ENCODE peak calls at places on chromosomes 16 and 17, in ten cellular contexts. Q is psoas muscle, R is cardiac muscle cell, T is foreskin fibroblast, M is PC-3, K is mucosa of descending colon, G is AG10803, X is AG09319, P is RWPE1, J is astrocyte of the cerebellum. W is an unnamed sample.

GRCh38 chr16:31078597-31079341 is 4.5 kb downstream of the ZNF646 start:
- DNase-seq in Q (peak), R (no peak), T (no peak), M (no peak), K (no peak), G (no peak), X (no peak), P (no peak), J (no peak), W (no peak)

GRCh38 chr17:62713096-62713870 is 85.8 kb downstream of the MRC2 start:
- DNase-seq in Q (no peak), R (no peak), T (no peak), M (no peak), K (no peak), G (no peak), X (no peak), P (no peak), J (no peak), W (no peak)

GRCh38 chr16:85982563-85982939 is 83.6 kb downstream of the IRF8 start:
- DNase-seq in Q (peak), R (no peak), T (no peak), M (no peak), K (peak), G (no peak), X (no peak), P (no peak), J (no peak), W (no peak)

GRCh38 chr17:2215616-2216364 is 87.8 kb downstream of the SMG6 start:
- DNase-seq in Q (peak), R (peak), T (peak), M (no peak), K (peak), G (peak), X (peak), P (no peak), J (peak), W (peak)

GRCh38 chr16:11359370-11359769 is 14.1 kb downstream of the RMI2 start:
- DNase-seq in Q (no peak), R (no peak), T (peak), M (peak), K (no peak), G (peak), X (no peak), P (peak), J (no peak), W (no peak)

GRCh38 chr17:6576038-6576437 is 19.7 kb upstream of the PITPNM3 start:
- DNase-seq in Q (no peak), R (no peak), T (no peak), M (no peak), K (no peak), G (no peak), X (no peak), P (no peak), J (no peak), W (no peak)

GRCh38 chr17:29149431-29150064 is 30.6 kb downstream of the MYO18A start:
- DNase-seq in Q (peak), R (no peak), T (no peak), M (no peak), K (peak), G (no peak), X (no peak), P (no peak), J (no peak), W (no peak)

GRCh38 chr16:2428051-2428786 is 1.0 kb upstream of the CCNF start:
- DNase-seq in Q (no peak), R (peak), T (peak), M (peak), K (peak), G (no peak), X (no peak), P (peak), J (no peak), W (peak)

GRCh38 chr17:42937712-42938596 is 26.3 kb downstream of the AARSD1 start:
- DNase-seq in Q (no peak), R (peak), T (peak), M (peak), K (peak), G (peak), X (no peak), P (peak), J (peak), W (peak)

GRCh38 chr17:12627177-12627629 is 38.5 kb upstream of the MYOCD start:
- DNase-seq in Q (no peak), R (no peak), T (peak), M (peak), K (no peak), G (peak), X (peak), P (peak), J (peak), W (no peak)

GRCh38 chr17:77793888-77794235 is 164.6 kb upstream of the TNRC6C start:
- DNase-seq in Q (no peak), R (no peak), T (no peak), M (no peak), K (no peak), G (no peak), X (no peak), P (no peak), J (no peak), W (no peak)

DNA sequence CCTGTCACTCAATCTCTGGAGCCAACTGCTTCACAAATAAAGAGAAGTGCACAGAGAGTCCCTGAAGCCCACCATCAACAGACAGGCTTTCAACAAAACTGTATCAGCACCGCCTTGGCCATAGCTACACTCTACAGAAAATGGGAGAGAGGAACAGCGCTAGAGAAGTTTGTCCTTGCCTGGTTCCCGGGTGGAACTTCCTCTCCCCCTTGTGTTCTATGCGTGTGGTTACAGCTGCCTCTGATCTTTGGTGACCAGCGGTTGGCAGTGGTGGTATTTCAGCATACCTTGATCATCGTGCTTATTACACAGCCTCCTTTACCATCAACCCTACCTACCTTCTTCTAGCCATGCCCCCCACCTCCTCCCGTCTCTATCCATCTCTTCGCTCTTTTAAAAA is 91.4 kb upstream of the CCL2 start:
- DNase-seq in Q (no peak), R (peak), T (peak), M (no peak), K (no peak), G (peak), X (no peak), P (no peak), J (no peak), W (peak)
- TF ChIP-seq CTCF in Q (peak), R (peak), T (peak), M (peak), K (no peak), G (peak), X (peak), P (peak), J (peak), W (peak)

GRCh38 chr16:25707982-25708583 is 16.3 kb downstream of the HS3ST4 start:
- DNase-seq in Q (no peak), R (peak), T (no peak), M (peak), K (no peak), G (no peak), X (no peak), P (no peak), J (no peak), W (peak)
- TF ChIP-seq CTCF in Q (no peak), R (no peak), T (peak), M (peak), K (no peak), G (peak), X (peak), P (peak), J (no peak), W (peak)

GRCh38 chr17:3814361-3814760 is 13.4 kb upstream of the ITGAE start:
- DNase-seq in Q (no peak), R (no peak), T (no peak), M (no peak), K (no peak), G (no peak), X (no peak), P (no peak), J (no peak), W (no peak)

GRCh38 chr17:3812771-3813170 is 11.8 kb upstream of the ITGAE start:
- DNase-seq in Q (no peak), R (no peak), T (no peak), M (no peak), K (no peak), G (no peak), X (no peak), P (peak), J (no peak), W (no peak)

GRCh38 chr17:3810019-3810418 is 9.0 kb upstream of the ITGAE start:
- DNase-seq in Q (no peak), R (no peak), T (no peak), M (no peak), K (no peak), G (no peak), X (no peak), P (no peak), J (no peak), W (no peak)

GRCh38 chr17:3813171-3813570 is 12.2 kb upstream of the ITGAE start:
- DNase-seq in Q (no peak), R (no peak), T (no peak), M (no peak), K (no peak), G (no peak), X (no peak), P (no peak), J (no peak), W (no peak)

DNA sequence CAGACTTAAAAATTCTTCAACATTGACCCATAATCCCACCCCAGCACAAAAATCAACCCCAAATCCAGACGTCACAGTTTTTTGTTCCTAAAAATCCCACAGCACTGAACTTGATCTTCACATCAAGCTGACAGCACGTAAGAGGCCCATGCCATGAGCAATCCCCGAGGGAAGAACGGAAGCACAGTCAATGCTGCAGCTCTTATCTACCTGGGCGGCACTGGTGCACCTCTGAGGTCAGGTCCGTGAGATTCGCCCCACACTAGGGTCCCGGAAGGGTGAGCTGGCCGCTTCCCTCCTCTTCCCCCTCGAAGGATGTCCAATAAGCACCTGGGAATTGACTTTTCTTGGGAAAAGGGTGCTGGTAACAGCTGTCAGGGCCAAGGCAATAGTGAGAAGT is 11.3 kb upstream of the ITGAE start:
- DNase-seq in Q (no peak), R (no peak), T (no peak), M (no peak), K (no peak), G (no peak), X (no peak), P (no peak), J (no peak), W (no peak)
- TF ChIP-seq CTCF in Q (no peak), R (no peak), T (no peak), M (no peak), K (no peak), G (no peak), X (no peak), P (no peak), J (no peak), W (no peak)

GRCh38 chr16:69108069-69108904 is 2.8 kb downstream of the HAS3 start:
- DNase-seq in Q (no peak), R (peak), T (no peak), M (peak), K (peak), G (no peak), X (no peak), P (no peak), J (no peak), W (peak)

GRCh38 chr16:69108905-69109252 is 3.4 kb downstream of the HAS3 start:
- DNase-seq in Q (no peak), R (no peak), T (no peak), M (no peak), K (no peak), G (no peak), X (no peak), P (no peak), J (no peak), W (no peak)

GRCh38 chr16:69105501-69106361 is at the start of gene HAS3:
- DNase-seq in Q (peak), R (peak), T (peak), M (peak), K (peak), G (peak), X (no peak), P (peak), J (peak), W (peak)

GRCh38 chr16:69106491-69107291 is 1.2 kb downstream of the HAS3 start:
- DNase-seq in Q (no peak), R (peak), T (no peak), M (no peak), K (peak), G (no peak), X (no peak), P (no peak), J (no peak), W (no peak)

DNA sequence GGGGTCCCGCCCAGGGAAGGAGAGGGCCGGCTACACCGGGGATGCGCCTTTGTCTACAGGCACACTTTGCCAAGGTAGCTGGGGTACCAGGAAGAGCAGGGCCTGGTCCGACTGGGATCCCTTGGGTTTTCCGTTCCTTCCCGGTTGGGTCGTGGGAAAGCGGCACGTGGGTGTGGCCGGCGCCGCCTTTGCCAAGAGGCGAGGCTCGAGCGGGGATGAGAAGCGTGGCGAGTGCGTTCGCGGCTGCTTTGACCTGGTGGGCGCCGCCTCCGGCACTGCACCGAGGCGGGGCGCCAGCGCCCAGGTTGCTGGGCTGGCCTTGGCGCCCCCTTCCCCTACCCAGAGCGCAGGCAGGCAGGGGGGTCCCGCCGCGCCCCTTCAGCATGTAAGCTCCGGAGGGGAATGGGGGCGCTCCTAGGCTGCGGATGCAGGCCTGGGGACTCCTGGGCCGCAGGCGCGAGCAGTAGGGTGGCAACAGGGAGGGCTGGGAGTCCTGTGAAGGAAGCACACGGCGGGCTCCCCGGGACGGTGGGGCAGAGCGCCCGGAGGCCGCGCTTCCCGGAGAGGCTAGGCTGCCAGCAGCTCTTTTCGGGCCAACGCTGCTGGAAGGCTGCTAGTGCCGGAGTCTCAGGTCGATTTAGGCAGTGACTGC is 2.0 kb downstream of the HAS3 start:
- DNase-seq in Q (peak), R (peak), T (peak), M (peak), K (peak), G (peak), X (no peak), P (peak), J (no peak), W (peak)
- TF ChIP-seq CTCF in Q (no peak), R (no peak), T (no peak), M (no peak), K (no peak), G (no peak), X (no peak), P (no peak), J (no peak), W (no peak)

GRCh38 chr16:56011808-56012478 is 136.8 kb upstream of the CES5A start:
- DNase-seq in Q (no peak), R (peak), T (no peak), M (no peak), K (no peak), G (no peak), X (no peak), P (no peak), J (no peak), W (no peak)

DNA sequence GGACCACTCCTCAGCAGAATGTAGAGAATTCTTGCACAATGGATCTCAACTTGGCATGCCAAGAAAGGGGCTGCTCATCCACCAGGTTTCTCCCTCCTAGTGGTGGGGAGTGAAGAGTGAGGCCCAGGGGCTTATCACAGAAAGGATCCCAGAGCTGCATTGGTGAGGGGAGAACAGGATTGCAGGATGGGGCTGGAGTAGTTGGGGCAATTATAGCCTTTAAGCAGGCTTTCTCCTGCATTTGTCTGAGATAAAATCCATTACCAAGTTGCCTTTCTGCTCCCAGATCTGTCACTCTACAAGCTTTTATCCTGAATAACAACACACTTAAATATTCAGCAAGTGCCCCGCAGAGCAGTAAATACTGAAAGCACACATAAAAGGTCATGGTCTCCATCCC is 130.8 kb upstream of the CES5A start:
- DNase-seq in Q (no peak), R (no peak), T (no peak), M (no peak), K (no peak), G (no peak), X (no peak), P (no peak), J (no peak), W (no peak)
- TF ChIP-seq CTCF in Q (no peak), R (no peak), T (no peak), M (no peak), K (no peak), G (no peak), X (no peak), P (no peak), J (no peak), W (no peak)

DNA sequence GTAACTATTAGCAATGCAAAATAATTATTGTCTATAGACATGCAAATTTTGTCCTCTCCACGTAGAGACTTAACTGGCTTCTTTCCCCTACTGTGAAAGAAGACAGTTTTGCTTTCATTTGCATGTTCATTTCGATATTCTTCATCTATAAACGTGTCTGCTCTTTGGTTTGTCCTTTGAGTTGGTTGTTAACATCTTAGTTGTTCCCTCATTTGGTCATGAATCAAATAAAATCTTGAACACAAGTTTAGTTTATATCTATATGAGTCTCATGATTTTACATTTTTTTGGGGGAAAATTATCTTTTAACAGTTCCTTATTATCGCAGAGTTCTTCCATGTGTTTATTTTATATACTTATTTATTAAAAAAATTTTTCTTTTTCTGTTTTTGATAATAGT is 214.4 kb downstream of the UTP18 start:
- DNase-seq in Q (no peak), R (no peak), T (no peak), M (no peak), K (no peak), G (no peak), X (no peak), P (no peak), J (no peak), W (no peak)
- TF ChIP-seq CTCF in Q (no peak), R (no peak), T (no peak), M (no peak), K (no peak), G (no peak), X (no peak), P (no peak), J (no peak), W (no peak)

DNA sequence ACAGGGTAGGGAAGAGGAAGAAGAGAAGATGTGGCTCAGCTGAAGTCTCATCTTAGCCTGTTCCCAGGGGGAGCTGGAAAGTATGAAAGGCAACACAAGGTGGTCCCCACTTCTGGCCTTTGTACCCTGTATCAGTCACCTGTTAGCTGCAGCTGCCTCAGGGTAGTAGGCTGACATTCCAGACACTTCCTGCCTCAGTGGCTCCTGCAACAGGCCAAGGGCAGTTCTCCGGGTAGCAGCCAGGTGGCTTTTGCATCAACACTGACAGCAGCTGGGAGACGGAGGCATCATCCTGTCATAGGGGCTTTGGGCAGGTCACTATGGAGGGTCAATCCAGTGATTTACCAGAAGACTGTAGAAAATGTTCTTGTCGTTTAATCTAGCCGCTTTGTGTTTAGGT is 124.0 kb downstream of the RGS9 start:
- DNase-seq in Q (no peak), R (no peak), T (no peak), M (no peak), K (no peak), G (no peak), X (no peak), P (no peak), J (no peak), W (peak)
- TF ChIP-seq CTCF in Q (no peak), R (no peak), T (no peak), M (no peak), K (no peak), G (no peak), X (no peak), P (no peak), J (peak), W (peak)